ENCODE peak calls at places on chromosome 6, in five cellular contexts. E, M, L, J and Y are unnamed samples.
A peak's percentile ranks its signal among the peaks of the same experiment; 100 is the strongest.

GRCh38 chr6:87436435-87436834 is 28.7 kb downstream of the CFAP206 start:
- DNase-seq in L (peak; percentile 24), E (peak; percentile 47), M (peak; percentile 38), J (peak; percentile 73), Y (peak; percentile 26)

GRCh38 chr6:109388265-109388664 is 6.0 kb upstream of the CD164 start:
- DNase-seq in M (no peak), L (no peak), J (no peak), E (no peak), Y (no peak)

GRCh38 chr6:41548098-41548840 is 2.1 kb downstream of the FOXP4 start:
- DNase-seq in L (peak; percentile 46), J (no peak), E (no peak), M (peak; percentile 26), Y (no peak)

GRCh38 chr6:113683968-113684367 is 173.2 kb upstream of the MARCKS start:
- DNase-seq in E (no peak), J (no peak), L (no peak), M (no peak), Y (no peak)

GRCh38 chr6:165716886-165717285 is 53.8 kb upstream of the PDE10A start:
- DNase-seq in L (no peak), M (no peak), E (no peak), J (peak; percentile 48), Y (no peak)

GRCh38 chr6:12751694-12752304 is 35.2 kb downstream of the PHACTR1 start:
- DNase-seq in E (peak; percentile 48), M (peak; percentile 20), J (peak; percentile 12), L (peak; percentile 47), Y (no peak)

GRCh38 chr6:135322427-135323201 is 141.5 kb downstream of the MYB start:
- DNase-seq in E (no peak), J (no peak), M (no peak), L (no peak), Y (no peak)

GRCh38 chr6:113481910-113482309 is 375.2 kb upstream of the MARCKS start:
- DNase-seq in L (no peak), J (no peak), E (no peak), M (no peak), Y (no peak)

GRCh38 chr6:136640132-136640915 is 90.1 kb upstream of the MAP7 start:
- DNase-seq in E (no peak), L (no peak), J (peak; percentile 82), M (no peak), Y (no peak)

DNA sequence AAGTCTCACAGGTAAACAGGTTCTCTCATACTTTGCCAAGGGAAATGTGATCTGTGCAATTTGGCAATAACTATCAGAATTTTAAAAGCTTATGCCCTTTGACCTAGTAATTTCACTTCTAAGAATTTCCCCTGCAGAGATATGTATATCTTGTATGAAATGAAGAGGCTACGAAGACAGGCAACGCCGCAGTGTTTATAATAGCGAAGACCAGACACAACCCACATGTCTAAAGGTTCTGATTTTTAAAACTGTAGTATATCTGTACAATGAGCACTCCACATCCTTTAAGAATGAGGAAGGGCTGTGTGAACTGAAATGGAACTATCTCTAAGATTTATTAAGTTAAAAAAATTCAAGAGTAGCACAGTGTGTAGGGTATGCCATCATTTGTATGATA is 7.5 kb downstream of the TRAF3IP2 start:
- DNase-seq in J (peak; percentile 49), E (no peak), L (no peak), M (no peak), Y (no peak)
- H3K27ac ChIP-seq in J (no peak overlapping the region), E (peak overlapping the region; percentile 23), L (peak overlapping the region; percentile 1), M (peak overlapping the region; percentile 87), Y (no peak overlapping the region)

GRCh38 chr6:155188707-155189496 is 74.9 kb upstream of the CLDN20 start:
- DNase-seq in E (no peak), L (peak; percentile 16), J (peak; percentile 100), M (no peak), Y (peak; percentile 96)
- TF ChIP-seq CTCF in E (no peak), L (no peak), J (no peak), M (no peak), Y (no peak)

GRCh38 chr6:163191704-163192537 is 222.6 kb upstream of the QKI start:
- DNase-seq in J (no peak), E (no peak), L (no peak), M (no peak), Y (no peak)

GRCh38 chr6:163190786-163191185 is 223.7 kb upstream of the QKI start:
- DNase-seq in M (no peak), L (no peak), J (no peak), E (no peak), Y (no peak)

GRCh38 chr6:163195721-163196691 is 218.5 kb upstream of the QKI start:
- DNase-seq in M (no peak), L (no peak), E (no peak), J (no peak), Y (no peak)

GRCh38 chr6:163192591-163192990 is 221.9 kb upstream of the QKI start:
- DNase-seq in M (no peak), L (no peak), E (no peak), J (no peak), Y (no peak)

DNA sequence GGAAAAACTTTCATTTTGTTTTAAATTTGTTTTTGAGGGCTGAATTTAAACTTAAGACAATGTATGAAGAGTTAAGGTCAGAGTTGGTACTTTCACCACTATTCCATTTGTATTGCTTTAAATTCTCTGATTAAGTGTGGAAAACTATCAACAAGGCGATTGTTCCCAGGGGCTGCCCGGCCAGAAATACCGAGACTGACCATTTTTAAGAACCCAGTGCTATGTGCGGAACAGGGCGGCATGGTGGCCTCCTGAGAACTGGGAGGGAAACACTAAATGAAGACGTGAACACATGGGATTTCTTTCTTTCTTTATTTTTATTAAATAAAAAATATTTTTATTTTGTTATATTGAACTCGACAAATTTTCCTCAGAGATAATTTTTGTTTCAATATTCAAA is 221.2 kb upstream of the QKI start:
- DNase-seq in J (no peak), E (no peak), M (no peak), L (no peak), Y (no peak)
- H3K27ac ChIP-seq in J (no peak overlapping the region), E (no peak overlapping the region), M (no peak overlapping the region), L (no peak overlapping the region), Y (no peak overlapping the region)

GRCh38 chr6:168053086-168053956 is 25.7 kb downstream of the FRMD1 start:
- DNase-seq in J (no peak), M (no peak), L (no peak), E (no peak), Y (no peak)

GRCh38 chr6:168053957-168054471 is 25.0 kb downstream of the FRMD1 start:
- DNase-seq in J (no peak), M (no peak), E (no peak), L (no peak), Y (no peak)

GRCh38 chr6:168050861-168051586 is 28.0 kb downstream of the FRMD1 start:
- DNase-seq in J (no peak), M (no peak), E (no peak), L (no peak), Y (no peak)

GRCh38 chr6:168051648-168052047 is 27.4 kb downstream of the FRMD1 start:
- DNase-seq in M (no peak), L (no peak), E (no peak), J (no peak), Y (no peak)

GRCh38 chr6:168052291-168052891 is 26.6 kb downstream of the FRMD1 start:
- DNase-seq in J (no peak), M (peak; percentile 81), E (no peak), L (no peak), Y (no peak)
- TF ChIP-seq CTCF in J (no peak), M (peak; percentile 31), E (no peak), L (no peak), Y (no peak)

GRCh38 chr6:49565261-49565660 is 14.8 kb downstream of the C6orf141 start:
- DNase-seq in L (no peak), E (no peak), J (no peak), M (no peak), Y (no peak)
- H3K27ac ChIP-seq in L (no peak overlapping the region), E (no peak overlapping the region), J (no peak overlapping the region), M (no peak overlapping the region), Y (no peak overlapping the region)

GRCh38 chr6:89789980-89790379 is 29.6 kb downstream of the MDN1 start:
- DNase-seq in E (no peak), J (no peak), M (no peak), L (no peak), Y (no peak)

GRCh38 chr6:89793586-89793985 is 26.0 kb downstream of the MDN1 start:
- DNase-seq in E (no peak), M (no peak), J (no peak), L (no peak), Y (no peak)

GRCh38 chr6:89794324-89794723 is 25.3 kb downstream of the MDN1 start:
- DNase-seq in M (no peak), J (no peak), L (no peak), E (no peak), Y (no peak)

GRCh38 chr6:89790403-89790802 is 29.2 kb downstream of the MDN1 start:
- DNase-seq in J (no peak), M (no peak), L (no peak), E (no peak), Y (no peak)

DNA sequence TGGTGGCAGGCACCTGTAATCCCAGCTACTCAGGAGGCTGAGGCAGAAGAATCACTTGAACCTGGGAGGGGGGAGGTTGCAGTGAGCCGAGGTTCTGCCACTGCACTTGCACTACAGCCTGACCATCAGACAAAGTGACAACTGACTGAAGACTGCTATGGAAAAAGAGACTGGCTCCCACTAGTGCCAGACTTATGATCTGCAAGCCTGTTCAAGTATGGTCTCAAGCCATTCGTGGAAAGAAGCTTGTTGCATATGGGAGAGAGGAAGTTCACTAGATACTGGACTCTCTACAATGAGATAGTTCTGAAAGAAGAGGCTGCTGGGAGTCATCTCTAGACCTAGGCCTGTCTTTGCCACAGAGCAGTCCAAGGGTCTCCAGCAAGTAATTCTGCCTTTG is 26.7 kb downstream of the MDN1 start:
- DNase-seq in E (no peak), M (peak; percentile 13), J (peak; percentile 16), L (no peak), Y (no peak)
- TF ChIP-seq CTCF in E (no peak), M (peak; percentile 38), J (peak; percentile 19), L (no peak), Y (peak; percentile 54)

DNA sequence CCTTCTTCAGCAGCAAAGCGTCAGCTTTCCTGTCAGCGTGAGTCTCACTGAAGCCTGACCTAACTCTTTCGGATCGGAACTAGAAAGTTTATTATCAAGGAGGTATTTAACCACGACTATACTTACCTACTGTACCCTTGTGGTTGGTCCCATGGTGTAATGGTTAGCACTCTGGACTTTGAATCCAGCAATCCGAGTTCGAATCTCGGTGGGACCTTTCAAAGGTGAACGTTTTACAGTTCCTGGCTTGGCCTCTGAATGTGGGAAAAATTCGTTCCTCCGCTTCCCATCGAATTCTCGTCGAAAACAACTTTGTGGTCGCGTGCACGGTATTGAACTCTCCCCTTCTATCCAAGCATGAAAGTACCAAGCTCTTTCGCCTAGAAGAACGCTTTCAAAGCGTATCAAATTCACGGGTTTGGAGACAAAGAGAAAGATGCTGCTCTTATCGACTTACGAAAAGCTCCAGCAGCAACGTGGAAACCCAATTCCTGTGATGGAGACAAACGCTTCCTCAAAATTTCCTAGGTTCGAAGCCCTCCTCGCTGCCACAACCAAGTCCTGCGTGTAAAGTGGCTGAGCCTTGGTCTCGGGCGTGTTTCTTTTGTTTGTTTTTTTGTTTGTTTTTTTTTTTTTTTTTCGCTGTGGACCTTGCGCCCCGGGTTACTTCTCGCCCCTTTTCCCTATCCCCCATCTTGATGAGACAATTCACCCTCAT is 63.7 kb downstream of the GPX5 start:
- DNase-seq in E (no peak), L (peak; percentile 64), M (peak; percentile 32), J (peak; percentile 95), Y (peak; percentile 74)
- H3K27ac ChIP-seq in E (no peak overlapping the region), L (no peak overlapping the region), M (no peak overlapping the region), J (no peak overlapping the region), Y (peak overlapping the region; percentile 25)

GRCh38 chr6:34272022-34272926 is 23.5 kb upstream of the SMIM29 start:
- DNase-seq in L (peak; percentile 32), J (no peak), M (no peak), E (peak; percentile 55), Y (no peak)
- TF ChIP-seq CTCF in L (no peak), J (no peak), M (no peak), E (no peak), Y (no peak)